ENCODE peak calls at places on chromosomes 6 and 20, in seven cellular contexts. F is ascending aorta, O is heart right ventricle, I is lower lobe of right lung, Z is ovary, U is DND-41, B is PC-9. C is an unnamed sample.

GRCh38 chr20:47117325-47117724 is 222.7 kb downstream of the EYA2 start:
- DNase-seq in F (no peak), O (no peak), I (no peak), Z (no peak), U (no peak), B (no peak), C (no peak)

GRCh38 chr20:33883164-33883563 is 72.0 kb downstream of the CHMP4B start:
- DNase-seq in F (no peak), O (no peak), I (no peak), Z (no peak), U (no peak), B (no peak), C (no peak)

GRCh38 chr6:82842721-82843120 is 222.9 kb downstream of the UBE3D start:
- DNase-seq in F (no peak), O (no peak), I (no peak), Z (no peak), U (no peak), B (peak; percentile 49), C (no peak)

GRCh38 chr20:58361549-58361948 is 27.5 kb upstream of the VAPB start:
- DNase-seq in F (no peak), O (no peak), I (no peak), Z (no peak), U (no peak), B (no peak), C (peak; percentile 31)

GRCh38 chr6:37868447-37868825 is 48.9 kb downstream of the ZFAND3 start:
- DNase-seq in F (no peak), O (no peak), I (no peak), Z (no peak), U (no peak), B (peak; percentile 76), C (no peak)

GRCh38 chr6:36724514-36725385 is 27.1 kb downstream of the RAB44 start:
- DNase-seq in F (no peak), O (peak; percentile 60), I (peak; percentile 77), Z (peak; percentile 51), U (peak; percentile 74), B (peak; percentile 49), C (peak; percentile 79)

GRCh38 chr6:26199057-26199772 is 112.0 kb downstream of the HFE start:
- DNase-seq in F (no peak), O (peak; percentile 66), I (peak; percentile 80), Z (peak; percentile 65), U (peak; percentile 88), B (peak; percentile 94), C (peak; percentile 78)

GRCh38 chr6:6125495-6125894 is 118.8 kb upstream of the NRN1 start:
- DNase-seq in F (no peak), O (no peak), I (no peak), Z (no peak), U (no peak), B (no peak), C (peak; percentile 32)

GRCh38 chr20:63932606-63933160 is 23.5 kb downstream of the UCKL1 start:
- DNase-seq in F (no peak), O (no peak), I (no peak), Z (no peak), U (no peak), B (no peak), C (no peak)

GRCh38 chr20:31643522-31643921 is 5.8 kb downstream of the COX4I2 start:
- DNase-seq in F (no peak), O (no peak), I (no peak), Z (no peak), U (no peak), B (no peak), C (no peak)

GRCh38 chr6:90758741-90759140 is 171.9 kb upstream of the MAP3K7 start:
- DNase-seq in F (no peak), O (no peak), I (no peak), Z (no peak), U (no peak), B (no peak), C (no peak)

GRCh38 chr20:15927893-15928650 is 645.2 kb downstream of the KIF16B start:
- DNase-seq in F (no peak), O (no peak), I (no peak), Z (no peak), U (no peak), B (peak; percentile 81), C (no peak)

GRCh38 chr6:137165375-137166246 is 7.8 kb downstream of the IL22RA2 start:
- DNase-seq in F (no peak), O (peak; percentile 40), I (no peak), Z (no peak), U (peak; percentile 60), B (no peak), C (peak; percentile 67)

DNA sequence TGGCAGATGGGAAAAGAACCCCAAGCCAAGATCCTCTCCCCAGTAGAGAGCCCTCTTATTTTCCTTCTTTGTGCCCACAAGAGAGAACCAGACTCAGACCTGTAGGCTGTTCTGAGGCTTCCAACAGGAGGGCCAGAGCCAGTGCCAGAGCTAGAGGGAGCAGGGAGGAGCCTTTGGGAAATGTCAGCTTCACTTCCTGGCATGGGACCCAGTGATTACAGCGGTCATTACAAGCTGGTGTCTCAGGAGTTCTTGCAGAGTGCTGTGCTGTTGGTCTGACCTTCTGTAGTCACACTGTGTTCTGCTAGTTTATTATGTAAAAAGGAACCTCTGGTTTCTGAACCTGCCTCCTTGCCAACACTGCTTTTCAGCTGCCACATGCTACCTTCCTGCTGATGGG is 38.9 kb downstream of the STK35 start:
- DNase-seq in F (no peak), O (peak; percentile 54), I (no peak), Z (peak; percentile 27), U (no peak), B (no peak), C (no peak)
- H3K4me1 ChIP-seq in F (no peaks in the 10 kb centered on the region), O (peaks cover 72% of the 10 kb centered on the region), I (peaks cover 23% of the 10 kb centered on the region), Z (peaks cover 3% of the 10 kb centered on the region), U (no peaks in the 10 kb centered on the region), B (no peaks in the 10 kb centered on the region), C (no peaks in the 10 kb centered on the region)

DNA sequence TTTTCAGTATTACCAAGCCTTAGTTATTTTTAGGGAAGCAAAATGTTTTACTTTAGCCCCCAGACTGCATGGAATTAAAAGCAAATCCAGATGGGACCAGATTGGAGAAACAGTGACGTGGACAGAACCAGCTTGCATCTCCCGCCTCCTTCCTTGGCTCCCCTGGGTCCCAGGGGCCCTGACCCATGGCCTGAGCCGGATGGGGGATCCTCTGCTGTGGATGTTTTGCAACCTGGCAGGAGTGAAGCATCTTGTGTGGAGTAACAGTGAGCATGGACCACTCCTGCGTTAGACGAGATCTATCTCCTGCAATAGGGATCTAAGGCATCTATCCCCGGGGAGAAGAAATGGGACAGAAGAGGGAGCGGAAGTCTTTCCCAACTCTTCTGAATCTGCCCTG is 196.4 kb upstream of the CDH4 start:
- DNase-seq in F (no peak), O (no peak), I (no peak), Z (no peak), U (no peak), B (no peak), C (no peak)
- H3K27me3 ChIP-seq in F (no peaks in the 10 kb centered on the region), O (no peaks in the 10 kb centered on the region), I (peaks cover 6% of the 10 kb centered on the region), Z (no peaks in the 10 kb centered on the region), U (no peaks in the 10 kb centered on the region), B (peaks cover 100% of the 10 kb centered on the region), C (no peaks in the 10 kb centered on the region)

DNA sequence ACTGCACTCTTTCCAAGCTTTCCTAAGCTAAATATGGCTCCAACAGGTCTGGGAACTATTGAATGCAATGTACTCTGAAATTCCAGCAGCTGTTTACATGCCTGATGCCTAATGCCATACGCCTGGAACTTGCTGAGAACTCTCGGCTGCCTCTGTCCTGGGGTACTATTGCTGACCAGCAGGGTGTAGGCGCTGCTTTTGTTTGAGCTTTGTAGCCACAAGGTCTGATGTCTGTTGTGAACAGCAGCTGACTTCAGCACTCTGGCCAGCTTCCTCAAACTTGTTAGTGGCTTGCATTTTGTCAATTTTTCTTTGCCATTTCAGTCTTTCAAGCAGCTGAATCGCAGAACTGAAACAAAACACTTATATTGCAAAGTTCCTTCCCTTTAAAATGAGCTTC is 26.7 kb downstream of the SAYSD1 start:
- DNase-seq in F (peak; percentile 23), O (no peak), I (no peak), Z (no peak), U (no peak), B (peak; percentile 53), C (no peak)
- TF ChIP-seq CTCF in F (peak; percentile 42), O (peak; percentile 46), I (peak; percentile 46), Z (no peak), U (no peak), B (peak; percentile 52), C (peak; percentile 30)

DNA sequence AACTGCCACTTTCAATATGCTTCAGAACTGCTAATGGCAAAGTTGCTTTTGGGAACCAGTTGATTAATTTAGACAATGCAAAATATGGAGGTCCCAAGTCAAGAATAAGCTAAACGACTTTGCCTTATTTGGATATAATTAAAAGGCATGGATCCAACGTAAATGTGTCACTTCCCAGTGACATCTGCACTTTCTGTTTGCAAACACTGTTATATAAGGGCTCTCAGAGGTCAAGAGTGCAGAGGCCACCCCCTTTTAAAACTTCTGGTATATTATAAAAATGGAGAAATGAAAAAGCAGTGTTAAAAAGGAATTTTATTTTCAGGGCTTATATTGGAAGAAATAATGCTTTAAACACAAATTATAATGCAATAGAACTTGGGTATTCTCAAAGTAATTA is 239.1 kb upstream of the FLRT3 start:
- DNase-seq in F (no peak), O (no peak), I (no peak), Z (no peak), U (no peak), B (no peak), C (no peak)
- H3K4me1 ChIP-seq in F (no peaks in the 10 kb centered on the region), O (no peaks in the 10 kb centered on the region), I (no peaks in the 10 kb centered on the region), Z (no peaks in the 10 kb centered on the region), U (no peaks in the 10 kb centered on the region), B (no peaks in the 10 kb centered on the region), C (no peaks in the 10 kb centered on the region)

GRCh38 chr6:95803889-95804288 is 211.9 kb upstream of the FUT9 start:
- DNase-seq in F (no peak), O (no peak), I (no peak), Z (no peak), U (no peak), B (no peak), C (no peak)
- H3K27me3 ChIP-seq in F (no peaks in the 10 kb centered on the region), O (no peaks in the 10 kb centered on the region), I (no peaks in the 10 kb centered on the region), Z (no peaks in the 10 kb centered on the region), U (no peaks in the 10 kb centered on the region), B (no peaks in the 10 kb centered on the region), C (no peaks in the 10 kb centered on the region)

C was measured in BE2C.